ENCODE peak calls at places on chromosomes 11 and 22, in seven cellular contexts. C is effector memory CD4-positive, alpha-beta T cell; W is H54; I is HT-29; T is neural crest cell; R is T follicular helper cell; Y is CD8-positive, alpha-beta memory T cell. O is an unnamed sample.
A peak's percentile ranks its signal among the peaks of the same experiment; 100 is the strongest.

GRCh38 chr11:112345166-112345565 is 84.5 kb upstream of the PLET1 start:
- DNase-seq in C (no peak), W (no peak), I (no peak), T (no peak), R (no peak), Y (no peak), O (no peak)

GRCh38 chr22:41555325-41555724 is 5.5 kb upstream of the CSDC2 start:
- DNase-seq in C (no peak), W (no peak), I (no peak), T (no peak), R (no peak), Y (no peak), O (no peak)

GRCh38 chr11:120869097-120869496 is 154.8 kb upstream of the TBCEL start:
- DNase-seq in C (no peak), W (no peak), I (no peak), T (no peak), R (no peak), Y (no peak), O (no peak)

GRCh38 chr11:61750631-61751273 is 1.7 kb upstream of the MYRF start:
- DNase-seq in C (no peak), W (no peak), I (no peak), T (no peak), R (no peak), Y (no peak), O (no peak)

GRCh38 chr11:134346976-134347350 is 15.2 kb downstream of the GLB1L2 start:
- DNase-seq in C (no peak), W (no peak), I (no peak), T (no peak), R (no peak), Y (no peak), O (no peak)

GRCh38 chr11:115817844-115818565 is 313.8 kb upstream of the CADM1 start:
- DNase-seq in C (no peak), W (no peak), I (no peak), T (no peak), R (no peak), Y (no peak), O (no peak)

GRCh38 chr11:61007971-61008896 is 36.8 kb downstream of the CD6 start:
- DNase-seq in C (no peak), W (no peak), I (no peak), T (no peak), R (no peak), Y (no peak), O (peak; percentile 53)

GRCh38 chr22:43789452-43789851 is 22.7 kb downstream of the EFCAB6 start:
- DNase-seq in C (no peak), W (peak; percentile 24), I (no peak), T (no peak), R (no peak), Y (no peak), O (peak; percentile 40)

GRCh38 chr11:122150484-122151124 is 34.6 kb upstream of the BLID start:
- DNase-seq in C (no peak), W (no peak), I (no peak), T (no peak), R (no peak), Y (no peak), O (peak; percentile 74)

GRCh38 chr11:69692422-69692821 is 11.4 kb downstream of the FGF19 start:
- DNase-seq in C (no peak), W (no peak), I (no peak), T (no peak), R (no peak), Y (no peak), O (no peak)

GRCh38 chr11:30239025-30239424 is 8.2 kb downstream of the FSHB start:
- DNase-seq in C (no peak), W (no peak), I (no peak), T (no peak), R (no peak), Y (no peak), O (no peak)

GRCh38 chr11:94768602-94769511 is 701 bp downstream of the AMOTL1 start:
- DNase-seq in C (no peak), W (no peak), I (no peak), T (peak; percentile 26), R (no peak), Y (no peak), O (no peak)

GRCh38 chr11:74680703-74681531 is 50.3 kb downstream of the CHRDL2 start:
- DNase-seq in C (no peak), W (no peak), I (no peak), T (no peak), R (no peak), Y (no peak), O (no peak)

GRCh38 chr11:68016161-68016903 is 6.2 kb downstream of the ALDH3B1 start:
- DNase-seq in C (no peak), W (no peak), I (no peak), T (no peak), R (no peak), Y (no peak), O (no peak)

GRCh38 chr22:50082961-50083461 is 2.2 kb downstream of the MLC1 start:
- DNase-seq in C (no peak), W (no peak), I (no peak), T (no peak), R (no peak), Y (no peak), O (peak; percentile 16)

GRCh38 chr22:40257979-40258378 is 80.3 kb downstream of the TNRC6B start:
- DNase-seq in C (no peak), W (no peak), I (no peak), T (no peak), R (no peak), Y (no peak), O (peak; percentile 52)

GRCh38 chr22:42868751-42869251 is 11.7 kb upstream of the ARFGAP3 start:
- DNase-seq in C (no peak), W (no peak), I (no peak), T (no peak), R (no peak), Y (no peak), O (no peak)

GRCh38 chr22:36331306-36331911 is 56.4 kb downstream of the MYH9 start:
- DNase-seq in C (peak; percentile 73), W (no peak), I (peak; percentile 90), T (no peak), R (peak; percentile 70), Y (peak; percentile 74), O (peak; percentile 96)

GRCh38 chr11:12801976-12802375 is 127.8 kb downstream of the TEAD1 start:
- DNase-seq in C (no peak), W (no peak), I (peak; percentile 43), T (no peak), R (no peak), Y (no peak), O (peak; percentile 61)

GRCh38 chr11:130209944-130210854 is 50.6 kb downstream of the ST14 start:
- DNase-seq in C (no peak), W (no peak), I (no peak), T (no peak), R (no peak), Y (no peak), O (no peak)

GRCh38 chr11:122853971-122854446 is 15.7 kb downstream of the CRTAM start:
- DNase-seq in C (peak; percentile 29), W (no peak), I (peak; percentile 89), T (peak; percentile 74), R (peak; percentile 19), Y (peak; percentile 30), O (peak; percentile 69)

GRCh38 chr11:59523541-59523940 is 12.2 kb downstream of the OR4D9 start:
- DNase-seq in C (no peak), W (no peak), I (peak; percentile 22), T (no peak), R (no peak), Y (no peak), O (no peak)

GRCh38 chr11:34513674-34513995 is at the start of gene ELF5:
- DNase-seq in C (no peak), W (no peak), I (peak; percentile 63), T (no peak), R (no peak), Y (no peak), O (peak; percentile 49)

GRCh38 chr11:11849127-11849746 is 7.5 kb downstream of the USP47 start:
- DNase-seq in C (peak; percentile 52), W (no peak), I (peak; percentile 89), T (peak; percentile 24), R (peak; percentile 53), Y (peak; percentile 43), O (peak; percentile 36)

GRCh38 chr11:69744435-69744834 is 30.7 kb downstream of the FGF4 start:
- DNase-seq in C (no peak), W (peak; percentile 35), I (no peak), T (no peak), R (no peak), Y (no peak), O (peak; percentile 79)

GRCh38 chr11:65116370-65117205 is 913 bp downstream of the ZNHIT2 start:
- DNase-seq in C (peak; percentile 42), W (no peak), I (peak; percentile 65), T (no peak), R (peak; percentile 45), Y (peak; percentile 50), O (peak; percentile 59)

GRCh38 chr22:43885786-43886185 is 6.0 kb downstream of the PNPLA5 start:
- DNase-seq in C (no peak), W (no peak), I (no peak), T (no peak), R (no peak), Y (no peak), O (no peak)

GRCh38 chr22:41245917-41246499 is 5.3 kb upstream of the CHADL start:
- DNase-seq in C (no peak), W (no peak), I (no peak), T (no peak), R (no peak), Y (no peak), O (no peak)

GRCh38 chr22:45499746-45500145 is 2.9 kb upstream of the FBLN1 start:
- DNase-seq in C (no peak), W (no peak), I (no peak), T (no peak), R (no peak), Y (no peak), O (peak; percentile 43)

GRCh38 chr11:67027483-67027930 is 4.6 kb downstream of the SYT12 start:
- DNase-seq in C (no peak), W (no peak), I (no peak), T (no peak), R (no peak), Y (no peak), O (peak; percentile 50)

GRCh38 chr22:48700566-48701295 is 1126.9 kb downstream of the BRD1 start:
- DNase-seq in C (no peak), W (no peak), I (no peak), T (no peak), R (no peak), Y (no peak), O (no peak)

GRCh38 chr11:3156282-3156660 is 8.8 kb downstream of the OSBPL5 start:
- DNase-seq in C (no peak), W (no peak), I (no peak), T (no peak), R (no peak), Y (no peak), O (no peak)

GRCh38 chr11:84164722-84165121 is 878.6 kb upstream of the CCDC90B start:
- DNase-seq in C (no peak), W (no peak), I (no peak), T (no peak), R (no peak), Y (no peak), O (no peak)

GRCh38 chr22:44622147-44622427 is 79.9 kb upstream of the PRR5 start:
- DNase-seq in C (peak; percentile 30), W (no peak), I (peak; percentile 10), T (no peak), R (peak; percentile 24), Y (peak; percentile 28), O (no peak)

GRCh38 chr22:42440728-42441127 is 8.5 kb upstream of the NFAM1 start:
- DNase-seq in C (no peak), W (no peak), I (no peak), T (no peak), R (no peak), Y (no peak), O (no peak)

GRCh38 chr11:78927511-78927910 is 352.8 kb upstream of the NARS2 start:
- DNase-seq in C (no peak), W (no peak), I (no peak), T (no peak), R (no peak), Y (no peak), O (no peak)

GRCh38 chr11:126830216-126830615 is 170.4 kb downstream of the KIRREL3 start:
- DNase-seq in C (no peak), W (no peak), I (no peak), T (no peak), R (no peak), Y (no peak), O (no peak)

GRCh38 chr11:111283945-111284481 is 14.3 kb upstream of the POU2AF3 start:
- DNase-seq in C (no peak), W (no peak), I (peak; percentile 63), T (no peak), R (no peak), Y (no peak), O (no peak)